ENCODE peak calls at places on chromosomes 7 and 10, in four cellular contexts. I, H, A and U are unnamed samples. For H3K27me3, the result is how much of the 10 kb centered on the place peaks cover.

GRCh38 chr7:101891936-101892640 is 74.7 kb downstream of the CUX1 start:
- DNase-seq in A (no peak), I (no peak), H (peak), U (no peak)

GRCh38 chr7:130140551-130141160 is 64.5 kb downstream of the TMEM209 start:
- DNase-seq in H (no peak), A (no peak), I (no peak), U (no peak)

GRCh38 chr7:36749282-36749960 is 25.1 kb upstream of the AOAH start:
- DNase-seq in I (no peak), H (peak), A (no peak), U (peak)

GRCh38 chr7:108181073-108181985 is 51.2 kb upstream of the LAMB4 start:
- DNase-seq in A (no peak), I (no peak), H (peak), U (no peak)

GRCh38 chr7:78020131-78020873 is 221.7 kb downstream of the PHTF2 start:
- DNase-seq in H (peak), I (peak), A (peak), U (no peak)

GRCh38 chr7:126715076-126715475 is 537.7 kb downstream of the GRM8 start:
- DNase-seq in A (no peak), H (peak), I (no peak), U (no peak)

GRCh38 chr10:117936136-117936535 is 110.6 kb downstream of the RAB11FIP2 start:
- DNase-seq in I (no peak), H (peak), A (no peak), U (no peak)

GRCh38 chr10:29102636-29103035 is 186.2 kb upstream of the LYZL1 start:
- DNase-seq in I (no peak), H (no peak), A (no peak), U (no peak)

GRCh38 chr10:67224553-67224952 is 298.7 kb downstream of the LRRTM3 start:
- DNase-seq in H (no peak), I (no peak), A (no peak), U (no peak)

GRCh38 chr10:12656518-12657142 is 307.3 kb downstream of the CAMK1D start:
- DNase-seq in H (peak), I (no peak), A (no peak), U (peak)

GRCh38 chr7:132419538-132419937 is 156.7 kb downstream of the PLXNA4 start:
- DNase-seq in I (no peak), H (peak), A (no peak), U (no peak)

GRCh38 chr7:82183633-82184032 is 259.9 kb downstream of the CACNA2D1 start:
- DNase-seq in I (no peak), H (peak), A (no peak), U (peak)

GRCh38 chr7:122577449-122578003 is 121.4 kb downstream of the RNF133 start:
- DNase-seq in H (no peak), I (no peak), A (no peak), U (no peak)

GRCh38 chr10:112535432-112536038 is 88.5 kb downstream of the VTI1A start:
- DNase-seq in I (no peak), H (no peak), A (no peak), U (no peak)

GRCh38 chr10:110535958-110536891 is 31.3 kb upstream of the SMC3 start:
- DNase-seq in A (no peak), H (peak), I (peak), U (peak)

GRCh38 chr10:29344073-29344820 is 55.4 kb downstream of the LYZL1 start:
- DNase-seq in I (peak), A (no peak), H (peak), U (no peak)

GRCh38 chr10:78247821-78248220 is 214.2 kb downstream of the RPS24 start:
- DNase-seq in H (no peak), A (no peak), I (no peak), U (no peak)

GRCh38 chr7:90955641-90956207 is 308.5 kb upstream of the FZD1 start:
- DNase-seq in I (no peak), H (no peak), A (no peak), U (no peak)

GRCh38 chr7:111789880-111790279 is 227.6 kb upstream of the IMMP2L start:
- DNase-seq in A (no peak), I (no peak), H (peak), U (peak)

GRCh38 chr10:100038561-100039071 is 28.9 kb upstream of the DNMBP start:
- DNase-seq in I (no peak), A (no peak), H (no peak), U (no peak)

GRCh38 chr10:44300666-44301649 is 83.9 kb downstream of the CXCL12 start:
- DNase-seq in A (no peak), I (no peak), H (peak), U (peak)

GRCh38 chr7:55158983-55159382 is 140.2 kb downstream of the EGFR start:
- DNase-seq in A (no peak), H (no peak), I (no peak), U (no peak)

GRCh38 chr7:57425969-57426628 is 23.9 kb upstream of the ZNF716 start:
- DNase-seq in A (no peak), I (no peak), H (no peak), U (no peak)

GRCh38 chr10:89644691-89644966 is 413 bp downstream of the PANK1 start:
- DNase-seq in I (no peak), H (no peak), A (no peak), U (no peak)

GRCh38 chr10:94183666-94184264 is 179.0 kb downstream of the NOC3L start:
- DNase-seq in A (no peak), H (peak), I (no peak), U (peak)

GRCh38 chr10:116826803-116827202 is 22.5 kb upstream of the ENO4 start:
- DNase-seq in H (peak), A (no peak), I (no peak), U (peak)

GRCh38 chr7:136883046-136883445 is 14.6 kb downstream of the CHRM2 start:
- DNase-seq in H (peak), I (no peak), A (no peak), U (no peak)

GRCh38 chr10:17394854-17395253 is 59.5 kb downstream of the ST8SIA6 start:
- DNase-seq in H (no peak), A (no peak), I (no peak), U (no peak)
- TF ChIP-seq CTCF in H (no peak), A (no peak), I (no peak), U (no peak)

DNA sequence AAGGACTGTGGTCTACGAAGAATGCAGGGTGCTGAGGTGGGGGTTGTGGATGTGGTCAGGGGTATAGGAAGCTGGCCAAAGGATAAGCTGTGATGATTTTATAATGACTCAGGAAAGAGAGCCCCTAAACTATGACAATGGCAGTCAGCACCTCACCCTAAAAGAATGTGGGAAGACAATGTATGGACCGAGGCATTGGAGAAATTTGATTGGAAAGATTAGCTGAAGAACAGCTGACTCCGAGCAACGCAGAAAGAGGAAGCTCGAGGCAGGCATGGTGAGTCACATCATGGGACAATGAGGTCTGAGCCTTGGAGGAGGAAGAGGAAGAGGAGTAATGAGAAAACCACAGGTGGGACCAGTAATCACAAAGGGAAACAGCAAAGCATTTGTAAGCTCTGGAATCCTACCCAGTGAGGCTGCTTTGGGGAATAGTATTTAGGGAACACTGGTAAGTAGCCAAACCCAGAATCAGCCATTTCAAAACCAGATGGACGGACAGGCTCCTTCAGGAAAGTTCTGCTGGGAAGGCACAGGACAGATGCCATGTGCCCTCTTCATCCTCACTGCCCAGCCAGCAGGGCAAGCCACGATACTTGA is 295.4 kb downstream of the PRPF18 start:
- DNase-seq in I (peak), A (peak), H (peak), U (peak)
- H3K4me3 ChIP-seq in I (no peak), A (no peak), H (no peak), U (no peak)

GRCh38 chr10:98470850-98471249 is 24.1 kb upstream of the HPS1 start:
- DNase-seq in H (no peak), I (no peak), A (no peak), U (no peak)

GRCh38 chr10:98467506-98468318 is 21.0 kb upstream of the HPS1 start:
- DNase-seq in I (peak), A (peak), H (peak), U (peak)

GRCh38 chr10:98474628-98475027 is 27.9 kb upstream of the HPS1 start:
- DNase-seq in I (no peak), H (no peak), A (no peak), U (no peak)

GRCh38 chr10:98469532-98469931 is 22.8 kb upstream of the HPS1 start:
- DNase-seq in H (no peak), I (no peak), A (no peak), U (no peak)

GRCh38 chr10:98472171-98472570 is 25.4 kb upstream of the HPS1 start:
- DNase-seq in H (no peak), A (no peak), I (no peak), U (no peak)
- H3K27me3 ChIP-seq in H (under half), A (under half), I (under half), U (under half)

GRCh38 chr7:28956608-28957063 is 1.5 kb downstream of the TRIL start:
- DNase-seq in I (no peak), A (peak), H (peak), U (peak)

GRCh38 chr7:28958946-28959417 is 852 bp upstream of the TRIL start:
- DNase-seq in I (no peak), H (no peak), A (no peak), U (no peak)

GRCh38 chr7:28957064-28957821 is 887 bp downstream of the TRIL start:
- DNase-seq in I (no peak), A (no peak), H (peak), U (no peak)

GRCh38 chr7:28958235-28958945 is at the start of gene TRIL:
- DNase-seq in A (peak), I (peak), H (peak), U (no peak)

GRCh38 chr7:28957822-28958234 is 302 bp downstream of the TRIL start:
- DNase-seq in H (no peak), I (no peak), A (no peak), U (no peak)
- TF ChIP-seq CTCF in H (no peak), I (no peak), A (no peak), U (no peak)